ENCODE peak calls at places on chromosomes 2 and 18, in seven cellular contexts. One of them, this sample, is unnamed.

GRCh38 chr2:239240480-239240881 is 160.3 kb downstream of the HDAC4 start:
- DNase-seq in endodermal cell: peak; percentile 33
- DNase-seq in uterus: no peak
- DNase-seq in LNCaP clone FGC: no peak
- DNase-seq in esophagus muscularis mucosa: no peak
- DNase-seq in IMR-90: no peak
- DNase-seq in ascending aorta: peak; percentile 60
- DNase-seq in this sample: no peak

GRCh38 chr2:96788393-96789244 is 27.4 kb upstream of the CNNM3 start:
- DNase-seq in endodermal cell: no peak
- DNase-seq in uterus: peak; percentile 69
- DNase-seq in LNCaP clone FGC: peak; percentile 35
- DNase-seq in esophagus muscularis mucosa: no peak
- DNase-seq in IMR-90: peak; percentile 15
- DNase-seq in ascending aorta: peak; percentile 79
- DNase-seq in this sample: peak; percentile 24

GRCh38 chr2:187989925-187990623 is 301.6 kb upstream of the GULP1 start:
- DNase-seq in endodermal cell: peak; percentile 67
- DNase-seq in uterus: no peak
- DNase-seq in LNCaP clone FGC: no peak
- DNase-seq in esophagus muscularis mucosa: no peak
- DNase-seq in IMR-90: no peak
- DNase-seq in ascending aorta: no peak
- DNase-seq in this sample: no peak

GRCh38 chr18:11320981-11321380 is 171.6 kb upstream of the PIEZO2 start:
- DNase-seq in endodermal cell: no peak
- DNase-seq in uterus: no peak
- DNase-seq in LNCaP clone FGC: no peak
- DNase-seq in esophagus muscularis mucosa: no peak
- DNase-seq in IMR-90: peak; percentile 79
- DNase-seq in ascending aorta: no peak
- DNase-seq in this sample: peak; percentile 68

GRCh38 chr2:118430510-118431187 is 342.4 kb downstream of the INSIG2 start:
- DNase-seq in endodermal cell: no peak
- DNase-seq in uterus: no peak
- DNase-seq in LNCaP clone FGC: no peak
- DNase-seq in esophagus muscularis mucosa: no peak
- DNase-seq in IMR-90: no peak
- DNase-seq in ascending aorta: no peak
- DNase-seq in this sample: peak; percentile 25

GRCh38 chr2:219439518-219439917 is 4.9 kb downstream of the SPEG start:
- DNase-seq in endodermal cell: peak; percentile 39
- DNase-seq in uterus: peak; percentile 19
- DNase-seq in LNCaP clone FGC: no peak
- DNase-seq in esophagus muscularis mucosa: no peak
- DNase-seq in IMR-90: no peak
- DNase-seq in ascending aorta: no peak
- DNase-seq in this sample: no peak

GRCh38 chr2:24920813-24921441 is 890 bp upstream of the ADCY3 start:
- DNase-seq in endodermal cell: peak; percentile 76
- DNase-seq in uterus: no peak
- DNase-seq in LNCaP clone FGC: no peak
- DNase-seq in esophagus muscularis mucosa: no peak
- DNase-seq in IMR-90: no peak
- DNase-seq in ascending aorta: no peak
- DNase-seq in this sample: no peak

GRCh38 chr2:176079285-176079830 is 4.4 kb downstream of the EVX2 start:
- DNase-seq in endodermal cell: peak; percentile 71
- DNase-seq in uterus: no peak
- DNase-seq in LNCaP clone FGC: no peak
- DNase-seq in esophagus muscularis mucosa: no peak
- DNase-seq in IMR-90: no peak
- DNase-seq in ascending aorta: no peak
- DNase-seq in this sample: no peak

GRCh38 chr2:36373149-36373880 is 17.7 kb downstream of the CRIM1 start:
- DNase-seq in endodermal cell: peak; percentile 50
- DNase-seq in uterus: no peak
- DNase-seq in LNCaP clone FGC: no peak
- DNase-seq in esophagus muscularis mucosa: no peak
- DNase-seq in IMR-90: peak; percentile 70
- DNase-seq in ascending aorta: no peak
- DNase-seq in this sample: no peak

GRCh38 chr2:114068438-114068837 is 178.5 kb downstream of the ACTR3 start:
- DNase-seq in endodermal cell: peak; percentile 73
- DNase-seq in uterus: no peak
- DNase-seq in LNCaP clone FGC: no peak
- DNase-seq in esophagus muscularis mucosa: no peak
- DNase-seq in IMR-90: peak; percentile 8
- DNase-seq in ascending aorta: no peak
- DNase-seq in this sample: no peak

GRCh38 chr2:215505044-215505786 is 69.3 kb upstream of the FN1 start:
- DNase-seq in endodermal cell: no peak
- DNase-seq in uterus: no peak
- DNase-seq in LNCaP clone FGC: no peak
- DNase-seq in esophagus muscularis mucosa: no peak
- DNase-seq in IMR-90: peak; percentile 89
- DNase-seq in ascending aorta: no peak
- DNase-seq in this sample: peak; percentile 81

GRCh38 chr2:191247381-191248057 is 2.3 kb downstream of the MYO1B start:
- DNase-seq in endodermal cell: no peak
- DNase-seq in uterus: peak; percentile 50
- DNase-seq in LNCaP clone FGC: no peak
- DNase-seq in esophagus muscularis mucosa: no peak
- DNase-seq in IMR-90: peak; percentile 98
- DNase-seq in ascending aorta: peak; percentile 71
- DNase-seq in this sample: peak; percentile 95

GRCh38 chr2:237731663-237732062 is 66.9 kb upstream of the RBM44 start:
- DNase-seq in endodermal cell: no peak
- DNase-seq in uterus: no peak
- DNase-seq in LNCaP clone FGC: no peak
- DNase-seq in esophagus muscularis mucosa: no peak
- DNase-seq in IMR-90: peak; percentile 81
- DNase-seq in ascending aorta: no peak
- DNase-seq in this sample: peak; percentile 68

GRCh38 chr18:51029378-51029693 is 677 bp upstream of the SMAD4 start:
- DNase-seq in endodermal cell: no peak
- DNase-seq in uterus: no peak
- DNase-seq in LNCaP clone FGC: no peak
- DNase-seq in esophagus muscularis mucosa: no peak
- DNase-seq in IMR-90: peak; percentile 64
- DNase-seq in ascending aorta: no peak
- DNase-seq in this sample: no peak

GRCh38 chr2:217861334-217861877 is 141.4 kb downstream of the TNS1 start:
- DNase-seq in endodermal cell: no peak
- DNase-seq in uterus: no peak
- DNase-seq in LNCaP clone FGC: no peak
- DNase-seq in esophagus muscularis mucosa: no peak
- DNase-seq in IMR-90: no peak
- DNase-seq in ascending aorta: no peak
- DNase-seq in this sample: no peak

GRCh38 chr2:219688560-219689445 is 61.4 kb downstream of the SLC4A3 start:
- DNase-seq in endodermal cell: peak; percentile 49
- DNase-seq in uterus: peak; percentile 26
- DNase-seq in LNCaP clone FGC: no peak
- DNase-seq in esophagus muscularis mucosa: no peak
- DNase-seq in IMR-90: peak; percentile 74
- DNase-seq in ascending aorta: peak; percentile 86
- DNase-seq in this sample: peak; percentile 84

GRCh38 chr2:239803102-239803763 is 221.9 kb downstream of the NDUFA10 start:
- DNase-seq in endodermal cell: peak; percentile 41
- DNase-seq in uterus: no peak
- DNase-seq in LNCaP clone FGC: no peak
- DNase-seq in esophagus muscularis mucosa: no peak
- DNase-seq in IMR-90: no peak
- DNase-seq in ascending aorta: no peak
- DNase-seq in this sample: no peak

GRCh38 chr2:212683346-212683745 is 144.7 kb upstream of the ERBB4 start:
- DNase-seq in endodermal cell: no peak
- DNase-seq in uterus: no peak
- DNase-seq in LNCaP clone FGC: no peak
- DNase-seq in esophagus muscularis mucosa: no peak
- DNase-seq in IMR-90: peak; percentile 53
- DNase-seq in ascending aorta: no peak
- DNase-seq in this sample: peak; percentile 20

GRCh38 chr2:157418215-157418614 is 25.7 kb downstream of the CYTIP start:
- DNase-seq in endodermal cell: no peak
- DNase-seq in uterus: no peak
- DNase-seq in LNCaP clone FGC: no peak
- DNase-seq in esophagus muscularis mucosa: no peak
- DNase-seq in IMR-90: no peak
- DNase-seq in ascending aorta: no peak
- DNase-seq in this sample: no peak

GRCh38 chr2:80670763-80671162 is 366.2 kb upstream of the LRRTM1 start:
- DNase-seq in endodermal cell: no peak
- DNase-seq in uterus: no peak
- DNase-seq in LNCaP clone FGC: no peak
- DNase-seq in esophagus muscularis mucosa: no peak
- DNase-seq in IMR-90: no peak
- DNase-seq in ascending aorta: no peak
- DNase-seq in this sample: no peak

GRCh38 chr2:202009019-202009481 is 24.6 kb upstream of the FZD7 start:
- DNase-seq in endodermal cell: no peak
- DNase-seq in uterus: no peak
- DNase-seq in LNCaP clone FGC: no peak
- DNase-seq in esophagus muscularis mucosa: no peak
- DNase-seq in IMR-90: no peak
- DNase-seq in ascending aorta: no peak
- DNase-seq in this sample: no peak

DNA sequence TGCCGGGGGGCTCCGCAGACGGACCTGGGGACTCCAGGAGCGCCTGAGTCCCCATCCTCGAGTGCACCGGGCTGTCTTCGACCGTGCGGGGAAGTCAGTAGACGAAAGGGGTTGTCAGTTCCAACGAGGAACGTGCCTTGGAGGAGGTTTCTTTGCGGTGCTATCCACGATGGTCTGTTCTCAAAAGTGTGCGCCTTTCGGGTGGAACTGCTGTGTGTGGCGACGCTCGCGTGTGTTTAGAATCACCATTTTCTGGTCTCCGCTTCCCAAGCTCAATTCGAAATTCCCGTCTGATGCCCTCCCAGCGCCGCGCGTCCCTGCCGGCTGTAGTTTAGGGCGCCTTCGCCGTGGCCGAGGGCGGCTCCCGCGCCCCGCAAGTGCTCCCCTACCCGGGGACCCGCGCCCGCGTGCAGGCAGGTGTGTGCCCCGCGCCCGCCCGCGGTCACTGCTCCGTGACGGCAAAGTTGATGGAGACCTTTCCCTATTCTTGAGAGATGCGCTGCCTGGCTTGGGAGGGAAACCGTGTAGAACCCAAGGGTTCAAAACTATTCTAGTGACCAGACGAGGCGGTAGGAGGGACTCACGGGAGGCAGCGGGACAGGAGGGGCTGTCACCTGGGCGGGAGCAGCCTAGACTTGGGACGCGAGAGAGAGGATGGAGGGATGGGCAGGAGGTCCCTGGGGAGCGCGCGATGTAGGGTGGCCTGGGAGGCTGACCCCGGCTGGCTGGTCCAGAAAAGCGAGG is 959 bp downstream of the DOK6 start:
- DNase-seq in endodermal cell: peak; percentile 65
- DNase-seq in uterus: no peak
- DNase-seq in LNCaP clone FGC: no peak
- DNase-seq in esophagus muscularis mucosa: no peak
- DNase-seq in IMR-90: peak; percentile 8
- DNase-seq in ascending aorta: no peak
- DNase-seq in this sample: no peak
- H3K4me3 ChIP-seq in endodermal cell: peak overlapping the region; percentile 80
- H3K4me3 ChIP-seq in uterus: peak overlapping the region; percentile 31
- H3K4me3 ChIP-seq in LNCaP clone FGC: no peak overlapping the region
- H3K4me3 ChIP-seq in esophagus muscularis mucosa: peak overlapping the region; percentile 64
- H3K4me3 ChIP-seq in IMR-90: peak overlapping the region; percentile 42
- H3K4me3 ChIP-seq in ascending aorta: peak overlapping the region; percentile 94
- H3K4me3 ChIP-seq in this sample: peak overlapping the region; percentile 69

DNA sequence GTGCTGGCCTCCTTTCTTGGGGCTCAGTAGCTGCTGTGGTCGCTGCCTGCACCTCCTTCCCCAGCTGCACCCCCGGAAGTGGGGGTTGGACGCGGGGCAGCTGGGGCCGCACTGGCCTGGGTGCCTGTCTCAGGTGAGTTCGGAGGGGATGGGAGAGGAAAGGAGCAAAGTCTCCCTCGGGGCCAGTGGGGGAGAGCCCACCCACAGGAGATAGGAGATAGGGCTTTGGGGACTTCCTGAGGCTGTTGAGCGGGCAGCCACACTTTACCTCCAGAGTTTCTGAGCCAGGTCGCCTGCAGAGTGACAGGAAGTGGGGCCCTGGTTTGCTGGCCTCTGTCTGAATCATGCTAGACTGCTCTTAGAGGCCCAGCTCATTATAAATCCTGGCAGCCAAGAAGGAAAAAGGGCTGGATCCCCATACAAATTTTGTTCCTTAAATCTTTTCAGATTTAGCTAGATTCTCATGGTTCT is 8.1 kb downstream of the MBP start:
- DNase-seq in endodermal cell: no peak
- DNase-seq in uterus: no peak
- DNase-seq in LNCaP clone FGC: no peak
- DNase-seq in esophagus muscularis mucosa: no peak
- DNase-seq in IMR-90: no peak
- DNase-seq in ascending aorta: no peak
- DNase-seq in this sample: no peak
- TF ChIP-seq CTCF in endodermal cell: no peak
- TF ChIP-seq CTCF in uterus: no peak
- TF ChIP-seq CTCF in LNCaP clone FGC: no peak
- TF ChIP-seq CTCF in esophagus muscularis mucosa: no peak
- TF ChIP-seq CTCF in IMR-90: no peak
- TF ChIP-seq CTCF in ascending aorta: no peak
- TF ChIP-seq CTCF in this sample: no peak

DNA sequence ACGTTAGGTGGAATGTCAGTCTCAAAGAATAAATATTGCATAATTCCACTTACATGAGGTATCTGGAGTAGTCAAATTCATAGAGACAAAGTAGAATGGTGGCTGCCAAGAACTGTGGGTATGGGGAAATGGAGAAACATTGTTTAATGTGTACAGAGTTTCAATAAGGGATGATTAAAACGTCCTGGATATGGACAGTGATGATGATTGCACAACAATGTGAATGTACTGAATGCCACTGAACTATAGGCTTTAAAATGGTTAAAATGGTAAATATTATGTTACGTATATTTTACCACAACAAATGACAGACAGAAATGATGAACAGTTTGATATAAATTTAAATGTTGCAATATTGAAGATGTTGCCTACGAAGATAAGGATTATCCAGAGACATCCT is 602.0 kb upstream of the PKDCC start:
- DNase-seq in endodermal cell: no peak
- DNase-seq in uterus: no peak
- DNase-seq in LNCaP clone FGC: no peak
- DNase-seq in esophagus muscularis mucosa: no peak
- DNase-seq in IMR-90: no peak
- DNase-seq in ascending aorta: no peak
- DNase-seq in this sample: no peak
- H3K4me3 ChIP-seq in endodermal cell: no peak overlapping the region
- H3K4me3 ChIP-seq in uterus: no peak overlapping the region
- H3K4me3 ChIP-seq in LNCaP clone FGC: no peak overlapping the region
- H3K4me3 ChIP-seq in esophagus muscularis mucosa: no peak overlapping the region
- H3K4me3 ChIP-seq in IMR-90: no peak overlapping the region
- H3K4me3 ChIP-seq in ascending aorta: no peak overlapping the region
- H3K4me3 ChIP-seq in this sample: no peak overlapping the region

DNA sequence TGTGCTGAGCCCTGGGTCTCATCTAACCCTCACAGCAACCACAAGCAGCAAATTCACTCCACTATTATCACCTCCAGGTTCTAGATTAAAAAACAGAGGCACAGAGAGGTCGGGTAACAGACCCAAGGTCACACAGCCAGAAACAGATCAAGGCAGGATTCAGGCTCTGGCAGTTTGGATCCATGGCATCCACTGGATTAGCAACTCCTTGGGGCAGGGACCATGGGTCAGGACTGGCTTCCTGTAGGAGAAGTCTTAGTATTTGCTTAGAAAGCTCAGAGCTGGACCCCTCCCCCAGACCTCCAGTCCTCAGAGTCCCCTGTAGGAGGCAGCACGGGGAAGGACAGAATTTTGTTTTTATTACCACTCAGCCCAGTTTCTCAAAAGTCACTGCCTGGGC is 34.4 kb downstream of the ZFP36L2 start:
- DNase-seq in endodermal cell: peak; percentile 84
- DNase-seq in uterus: no peak
- DNase-seq in LNCaP clone FGC: no peak
- DNase-seq in esophagus muscularis mucosa: no peak
- DNase-seq in IMR-90: no peak
- DNase-seq in ascending aorta: no peak
- DNase-seq in this sample: no peak
- TF ChIP-seq CTCF in endodermal cell: peak; percentile 77
- TF ChIP-seq CTCF in uterus: no peak
- TF ChIP-seq CTCF in LNCaP clone FGC: no peak
- TF ChIP-seq CTCF in esophagus muscularis mucosa: no peak
- TF ChIP-seq CTCF in IMR-90: no peak
- TF ChIP-seq CTCF in ascending aorta: no peak
- TF ChIP-seq CTCF in this sample: peak; percentile 50

This sample was measured in brain microvascular endothelial cell.